ENCODE peak calls at places on chromosomes 13 and 19, in ten cellular contexts. One of them, this sample, is unnamed.

GRCh38 chr19:49823472-49823871 is 5.4 kb downstream of the MED25 start:
- DNase-seq in iris pigment epithelial cell: no peak
- DNase-seq in SK-N-SH: no peak
- DNase-seq in RWPE1: no peak
- DNase-seq in astrocyte: no peak
- DNase-seq in amygdala: no peak
- DNase-seq in T follicular helper cell: no peak
- DNase-seq in ELR: no peak
- DNase-seq in smooth muscle cell of the brain vasculature: no peak
- DNase-seq in left cardiac atrium: no peak
- DNase-seq in this sample: no peak

GRCh38 chr19:56309511-56310185 is 5.0 kb downstream of the ZSCAN5A start:
- DNase-seq in iris pigment epithelial cell: peak; percentile 52
- DNase-seq in SK-N-SH: peak; percentile 80
- DNase-seq in RWPE1: peak; percentile 53
- DNase-seq in astrocyte: no peak
- DNase-seq in amygdala: no peak
- DNase-seq in T follicular helper cell: peak; percentile 32
- DNase-seq in ELR: peak; percentile 64
- DNase-seq in smooth muscle cell of the brain vasculature: no peak
- DNase-seq in left cardiac atrium: peak; percentile 58
- DNase-seq in this sample: peak; percentile 64

GRCh38 chr19:17766543-17767131 is 15.4 kb downstream of the FCHO1 start:
- DNase-seq in iris pigment epithelial cell: peak; percentile 78
- DNase-seq in SK-N-SH: no peak
- DNase-seq in RWPE1: peak; percentile 71
- DNase-seq in astrocyte: peak; percentile 52
- DNase-seq in amygdala: peak; percentile 29
- DNase-seq in T follicular helper cell: no peak
- DNase-seq in ELR: peak; percentile 84
- DNase-seq in smooth muscle cell of the brain vasculature: peak; percentile 44
- DNase-seq in left cardiac atrium: peak; percentile 87
- DNase-seq in this sample: peak; percentile 95

GRCh38 chr19:4713384-4713951 is 10.2 kb downstream of the DPP9 start:
- DNase-seq in iris pigment epithelial cell: peak; percentile 98
- DNase-seq in SK-N-SH: peak; percentile 43
- DNase-seq in RWPE1: peak; percentile 99
- DNase-seq in astrocyte: peak; percentile 100
- DNase-seq in amygdala: no peak
- DNase-seq in T follicular helper cell: no peak
- DNase-seq in ELR: peak; percentile 100
- DNase-seq in smooth muscle cell of the brain vasculature: no peak
- DNase-seq in left cardiac atrium: peak; percentile 83
- DNase-seq in this sample: peak; percentile 99

GRCh38 chr19:2476451-2477140 is 669 bp downstream of the GADD45B start:
- DNase-seq in iris pigment epithelial cell: peak; percentile 77
- DNase-seq in SK-N-SH: peak; percentile 66
- DNase-seq in RWPE1: no peak
- DNase-seq in astrocyte: peak; percentile 60
- DNase-seq in amygdala: peak; percentile 31
- DNase-seq in T follicular helper cell: peak; percentile 32
- DNase-seq in ELR: peak; percentile 86
- DNase-seq in smooth muscle cell of the brain vasculature: peak; percentile 83
- DNase-seq in left cardiac atrium: peak; percentile 63
- DNase-seq in this sample: peak; percentile 67

GRCh38 chr19:39307822-39308530 is 11.8 kb downstream of the IFNL1 start:
- DNase-seq in iris pigment epithelial cell: no peak
- DNase-seq in SK-N-SH: no peak
- DNase-seq in RWPE1: no peak
- DNase-seq in astrocyte: no peak
- DNase-seq in amygdala: no peak
- DNase-seq in T follicular helper cell: no peak
- DNase-seq in ELR: no peak
- DNase-seq in smooth muscle cell of the brain vasculature: no peak
- DNase-seq in left cardiac atrium: no peak
- DNase-seq in this sample: no peak

GRCh38 chr19:29878973-29879654 is 62.9 kb upstream of the URI1 start:
- DNase-seq in iris pigment epithelial cell: peak; percentile 35
- DNase-seq in SK-N-SH: peak; percentile 91
- DNase-seq in RWPE1: peak; percentile 45
- DNase-seq in astrocyte: peak; percentile 14
- DNase-seq in amygdala: no peak
- DNase-seq in T follicular helper cell: no peak
- DNase-seq in ELR: peak; percentile 76
- DNase-seq in smooth muscle cell of the brain vasculature: no peak
- DNase-seq in left cardiac atrium: no peak
- DNase-seq in this sample: peak; percentile 67

GRCh38 chr19:43406297-43406696 is 8.4 kb upstream of the TEX101 start:
- DNase-seq in iris pigment epithelial cell: no peak
- DNase-seq in SK-N-SH: no peak
- DNase-seq in RWPE1: no peak
- DNase-seq in astrocyte: no peak
- DNase-seq in amygdala: no peak
- DNase-seq in T follicular helper cell: no peak
- DNase-seq in ELR: no peak
- DNase-seq in smooth muscle cell of the brain vasculature: no peak
- DNase-seq in left cardiac atrium: no peak
- DNase-seq in this sample: no peak

GRCh38 chr19:19606021-19606420 is 12.5 kb downstream of the PBX4 start:
- DNase-seq in iris pigment epithelial cell: peak; percentile 42
- DNase-seq in SK-N-SH: no peak
- DNase-seq in RWPE1: peak; percentile 87
- DNase-seq in astrocyte: peak; percentile 20
- DNase-seq in amygdala: no peak
- DNase-seq in T follicular helper cell: peak; percentile 52
- DNase-seq in ELR: peak; percentile 57
- DNase-seq in smooth muscle cell of the brain vasculature: no peak
- DNase-seq in left cardiac atrium: no peak
- DNase-seq in this sample: peak; percentile 76

GRCh38 chr19:58009666-58010301 is 7.2 kb upstream of the ZNF606 start:
- DNase-seq in iris pigment epithelial cell: peak; percentile 88
- DNase-seq in SK-N-SH: no peak
- DNase-seq in RWPE1: peak; percentile 72
- DNase-seq in astrocyte: peak; percentile 70
- DNase-seq in amygdala: peak; percentile 76
- DNase-seq in T follicular helper cell: peak; percentile 34
- DNase-seq in ELR: peak; percentile 88
- DNase-seq in smooth muscle cell of the brain vasculature: peak; percentile 44
- DNase-seq in left cardiac atrium: peak; percentile 91
- DNase-seq in this sample: peak; percentile 72

GRCh38 chr19:16454519-16454918 is 17.3 kb downstream of the EPS15L1 start:
- DNase-seq in iris pigment epithelial cell: no peak
- DNase-seq in SK-N-SH: no peak
- DNase-seq in RWPE1: no peak
- DNase-seq in astrocyte: no peak
- DNase-seq in amygdala: no peak
- DNase-seq in T follicular helper cell: no peak
- DNase-seq in ELR: no peak
- DNase-seq in smooth muscle cell of the brain vasculature: no peak
- DNase-seq in left cardiac atrium: no peak
- DNase-seq in this sample: no peak

GRCh38 chr13:100269837-100270236 is 180.9 kb downstream of the PCCA start:
- DNase-seq in iris pigment epithelial cell: peak; percentile 85
- DNase-seq in SK-N-SH: no peak
- DNase-seq in RWPE1: no peak
- DNase-seq in astrocyte: peak; percentile 49
- DNase-seq in amygdala: peak; percentile 10
- DNase-seq in T follicular helper cell: no peak
- DNase-seq in ELR: peak; percentile 55
- DNase-seq in smooth muscle cell of the brain vasculature: peak; percentile 65
- DNase-seq in left cardiac atrium: peak; percentile 84
- DNase-seq in this sample: peak; percentile 75

GRCh38 chr19:17332677-17333581 is 1.7 kb downstream of the ANO8 start:
- DNase-seq in iris pigment epithelial cell: peak; percentile 58
- DNase-seq in SK-N-SH: peak; percentile 86
- DNase-seq in RWPE1: peak; percentile 43
- DNase-seq in astrocyte: peak; percentile 25
- DNase-seq in amygdala: no peak
- DNase-seq in T follicular helper cell: no peak
- DNase-seq in ELR: peak; percentile 65
- DNase-seq in smooth muscle cell of the brain vasculature: no peak
- DNase-seq in left cardiac atrium: no peak
- DNase-seq in this sample: peak; percentile 60

GRCh38 chr19:38004505-38005223 is 97.7 kb downstream of the SIPA1L3 start:
- DNase-seq in iris pigment epithelial cell: peak; percentile 98
- DNase-seq in SK-N-SH: peak; percentile 89
- DNase-seq in RWPE1: peak; percentile 97
- DNase-seq in astrocyte: peak; percentile 96
- DNase-seq in amygdala: peak; percentile 81
- DNase-seq in T follicular helper cell: no peak
- DNase-seq in ELR: peak; percentile 95
- DNase-seq in smooth muscle cell of the brain vasculature: peak; percentile 82
- DNase-seq in left cardiac atrium: peak; percentile 84
- DNase-seq in this sample: peak; percentile 99

GRCh38 chr19:16153582-16154336 is 10.3 kb downstream of the HSH2D start:
- DNase-seq in iris pigment epithelial cell: no peak
- DNase-seq in SK-N-SH: no peak
- DNase-seq in RWPE1: no peak
- DNase-seq in astrocyte: no peak
- DNase-seq in amygdala: no peak
- DNase-seq in T follicular helper cell: no peak
- DNase-seq in ELR: peak; percentile 51
- DNase-seq in smooth muscle cell of the brain vasculature: no peak
- DNase-seq in left cardiac atrium: no peak
- DNase-seq in this sample: no peak

GRCh38 chr13:68056816-68057710 is 826.9 kb upstream of the PCDH9 start:
- DNase-seq in iris pigment epithelial cell: peak; percentile 92
- DNase-seq in SK-N-SH: no peak
- DNase-seq in RWPE1: peak; percentile 54
- DNase-seq in astrocyte: peak; percentile 84
- DNase-seq in amygdala: no peak
- DNase-seq in T follicular helper cell: no peak
- DNase-seq in ELR: peak; percentile 81
- DNase-seq in smooth muscle cell of the brain vasculature: peak; percentile 17
- DNase-seq in left cardiac atrium: peak; percentile 53
- DNase-seq in this sample: peak; percentile 95

GRCh38 chr13:98447881-98448641 is 128.8 kb downstream of the STK24 start:
- DNase-seq in iris pigment epithelial cell: no peak
- DNase-seq in SK-N-SH: peak; percentile 79
- DNase-seq in RWPE1: peak; percentile 21
- DNase-seq in astrocyte: peak; percentile 12
- DNase-seq in amygdala: no peak
- DNase-seq in T follicular helper cell: no peak
- DNase-seq in ELR: peak; percentile 33
- DNase-seq in smooth muscle cell of the brain vasculature: no peak
- DNase-seq in left cardiac atrium: peak; percentile 64
- DNase-seq in this sample: no peak

GRCh38 chr13:79385694-79386093 is 20.4 kb downstream of the RBM26 start:
- DNase-seq in iris pigment epithelial cell: peak; percentile 48
- DNase-seq in SK-N-SH: no peak
- DNase-seq in RWPE1: peak; percentile 62
- DNase-seq in astrocyte: no peak
- DNase-seq in amygdala: no peak
- DNase-seq in T follicular helper cell: no peak
- DNase-seq in ELR: peak; percentile 72
- DNase-seq in smooth muscle cell of the brain vasculature: no peak
- DNase-seq in left cardiac atrium: no peak
- DNase-seq in this sample: peak; percentile 58

GRCh38 chr13:25977216-25977615 is 74.6 kb downstream of the SHISA2 start:
- DNase-seq in iris pigment epithelial cell: no peak
- DNase-seq in SK-N-SH: no peak
- DNase-seq in RWPE1: no peak
- DNase-seq in astrocyte: no peak
- DNase-seq in amygdala: no peak
- DNase-seq in T follicular helper cell: no peak
- DNase-seq in ELR: no peak
- DNase-seq in smooth muscle cell of the brain vasculature: no peak
- DNase-seq in left cardiac atrium: no peak
- DNase-seq in this sample: no peak

GRCh38 chr19:48361912-48362311 is 1.8 kb downstream of the TMEM143 start:
- DNase-seq in iris pigment epithelial cell: no peak
- DNase-seq in SK-N-SH: no peak
- DNase-seq in RWPE1: no peak
- DNase-seq in astrocyte: no peak
- DNase-seq in amygdala: no peak
- DNase-seq in T follicular helper cell: no peak
- DNase-seq in ELR: no peak
- DNase-seq in smooth muscle cell of the brain vasculature: no peak
- DNase-seq in left cardiac atrium: no peak
- DNase-seq in this sample: no peak

GRCh38 chr13:42580644-42581043 is 6.7 kb downstream of the TNFSF11 start:
- DNase-seq in iris pigment epithelial cell: no peak
- DNase-seq in SK-N-SH: no peak
- DNase-seq in RWPE1: no peak
- DNase-seq in astrocyte: no peak
- DNase-seq in amygdala: no peak
- DNase-seq in T follicular helper cell: no peak
- DNase-seq in ELR: no peak
- DNase-seq in smooth muscle cell of the brain vasculature: no peak
- DNase-seq in left cardiac atrium: no peak
- DNase-seq in this sample: no peak

GRCh38 chr19:49855676-49856573 is 5.0 kb downstream of the PTOV1 start:
- DNase-seq in iris pigment epithelial cell: no peak
- DNase-seq in SK-N-SH: peak; percentile 39
- DNase-seq in RWPE1: no peak
- DNase-seq in astrocyte: no peak
- DNase-seq in amygdala: no peak
- DNase-seq in T follicular helper cell: no peak
- DNase-seq in ELR: no peak
- DNase-seq in smooth muscle cell of the brain vasculature: no peak
- DNase-seq in left cardiac atrium: no peak
- DNase-seq in this sample: no peak

GRCh38 chr13:113622791-113623490 is 35.1 kb downstream of the ATP4B start:
- DNase-seq in iris pigment epithelial cell: no peak
- DNase-seq in SK-N-SH: no peak
- DNase-seq in RWPE1: no peak
- DNase-seq in astrocyte: no peak
- DNase-seq in amygdala: no peak
- DNase-seq in T follicular helper cell: no peak
- DNase-seq in ELR: no peak
- DNase-seq in smooth muscle cell of the brain vasculature: no peak
- DNase-seq in left cardiac atrium: no peak
- DNase-seq in this sample: no peak

GRCh38 chr19:40592170-40592569 is 9.0 kb upstream of the LTBP4 start:
- DNase-seq in iris pigment epithelial cell: peak; percentile 90
- DNase-seq in SK-N-SH: peak; percentile 58
- DNase-seq in RWPE1: no peak
- DNase-seq in astrocyte: peak; percentile 69
- DNase-seq in amygdala: no peak
- DNase-seq in T follicular helper cell: no peak
- DNase-seq in ELR: peak; percentile 81
- DNase-seq in smooth muscle cell of the brain vasculature: no peak
- DNase-seq in left cardiac atrium: no peak
- DNase-seq in this sample: peak; percentile 76

GRCh38 chr13:74129500-74130144 is 4.6 kb downstream of the KLF12 start:
- DNase-seq in iris pigment epithelial cell: peak; percentile 32
- DNase-seq in SK-N-SH: no peak
- DNase-seq in RWPE1: no peak
- DNase-seq in astrocyte: no peak
- DNase-seq in amygdala: no peak
- DNase-seq in T follicular helper cell: no peak
- DNase-seq in ELR: peak; percentile 42
- DNase-seq in smooth muscle cell of the brain vasculature: no peak
- DNase-seq in left cardiac atrium: no peak
- DNase-seq in this sample: peak; percentile 20

GRCh38 chr13:66210677-66211076 is 1019.5 kb downstream of the PCDH9 start:
- DNase-seq in iris pigment epithelial cell: peak; percentile 97
- DNase-seq in SK-N-SH: no peak
- DNase-seq in RWPE1: peak; percentile 35
- DNase-seq in astrocyte: peak; percentile 98
- DNase-seq in amygdala: no peak
- DNase-seq in T follicular helper cell: no peak
- DNase-seq in ELR: peak; percentile 88
- DNase-seq in smooth muscle cell of the brain vasculature: peak; percentile 26
- DNase-seq in left cardiac atrium: no peak
- DNase-seq in this sample: peak; percentile 76

GRCh38 chr19:4870025-4870700 is 2.7 kb upstream of the PLIN3 start:
- DNase-seq in iris pigment epithelial cell: peak; percentile 94
- DNase-seq in SK-N-SH: no peak
- DNase-seq in RWPE1: peak; percentile 90
- DNase-seq in astrocyte: peak; percentile 88
- DNase-seq in amygdala: no peak
- DNase-seq in T follicular helper cell: no peak
- DNase-seq in ELR: peak; percentile 99
- DNase-seq in smooth muscle cell of the brain vasculature: peak; percentile 56
- DNase-seq in left cardiac atrium: peak; percentile 68
- DNase-seq in this sample: peak; percentile 99

GRCh38 chr13:29005035-29005434 is 184.9 kb downstream of the MTUS2 start:
- DNase-seq in iris pigment epithelial cell: no peak
- DNase-seq in SK-N-SH: no peak
- DNase-seq in RWPE1: no peak
- DNase-seq in astrocyte: no peak
- DNase-seq in amygdala: no peak
- DNase-seq in T follicular helper cell: no peak
- DNase-seq in ELR: no peak
- DNase-seq in smooth muscle cell of the brain vasculature: no peak
- DNase-seq in left cardiac atrium: no peak
- DNase-seq in this sample: no peak